ENCODE peak calls at places on chromosomes 13 and 19, in five cellular contexts. One of them, this sample, is unnamed.

GRCh38 chr13:104414771-104415170 is 1348.6 kb upstream of the SLC10A2 start:
- DNase-seq in SHP77: peak; percentile 36
- DNase-seq in activated CD4-positive, alpha-beta T cell treated with anti-CD3 and anti-CD28 coated beads, Interleukin-2, amount 50 U/mL, for 4 hours: no peak
- DNase-seq in NCI-H2171: no peak
- DNase-seq in GOT3: no peak
- DNase-seq in this sample: no peak

GRCh38 chr13:30572859-30573275 is 44.9 kb upstream of the USPL1 start:
- DNase-seq in SHP77: no peak
- DNase-seq in activated CD4-positive, alpha-beta T cell treated with anti-CD3 and anti-CD28 coated beads, Interleukin-2, amount 50 U/mL, for 4 hours: no peak
- DNase-seq in NCI-H2171: no peak
- DNase-seq in GOT3: no peak
- DNase-seq in this sample: no peak

GRCh38 chr19:17183858-17184271 is 31.3 kb upstream of the USE1 start:
- DNase-seq in SHP77: no peak
- DNase-seq in activated CD4-positive, alpha-beta T cell treated with anti-CD3 and anti-CD28 coated beads, Interleukin-2, amount 50 U/mL, for 4 hours: no peak
- DNase-seq in NCI-H2171: no peak
- DNase-seq in GOT3: no peak
- DNase-seq in this sample: no peak

GRCh38 chr19:50046649-50047503 is 21.1 kb downstream of the ZNF473 start:
- DNase-seq in SHP77: peak; percentile 18
- DNase-seq in activated CD4-positive, alpha-beta T cell treated with anti-CD3 and anti-CD28 coated beads, Interleukin-2, amount 50 U/mL, for 4 hours: peak; percentile 61
- DNase-seq in NCI-H2171: no peak
- DNase-seq in GOT3: no peak
- DNase-seq in this sample: no peak

GRCh38 chr19:2053601-2054389 is 2.8 kb upstream of the MKNK2 start:
- DNase-seq in SHP77: no peak
- DNase-seq in activated CD4-positive, alpha-beta T cell treated with anti-CD3 and anti-CD28 coated beads, Interleukin-2, amount 50 U/mL, for 4 hours: no peak
- DNase-seq in NCI-H2171: no peak
- DNase-seq in GOT3: no peak
- DNase-seq in this sample: no peak

GRCh38 chr13:60788156-60788829 is 391.3 kb downstream of the TDRD3 start:
- DNase-seq in SHP77: no peak
- DNase-seq in activated CD4-positive, alpha-beta T cell treated with anti-CD3 and anti-CD28 coated beads, Interleukin-2, amount 50 U/mL, for 4 hours: no peak
- DNase-seq in NCI-H2171: no peak
- DNase-seq in GOT3: no peak
- DNase-seq in this sample: peak; percentile 31

GRCh38 chr19:17840019-17840418 is 7.8 kb downstream of the JAK3 start:
- DNase-seq in SHP77: no peak
- DNase-seq in activated CD4-positive, alpha-beta T cell treated with anti-CD3 and anti-CD28 coated beads, Interleukin-2, amount 50 U/mL, for 4 hours: no peak
- DNase-seq in NCI-H2171: no peak
- DNase-seq in GOT3: no peak
- DNase-seq in this sample: no peak

GRCh38 chr19:47445937-47446402 is 25.7 kb downstream of the SLC8A2 start:
- DNase-seq in SHP77: peak; percentile 77
- DNase-seq in activated CD4-positive, alpha-beta T cell treated with anti-CD3 and anti-CD28 coated beads, Interleukin-2, amount 50 U/mL, for 4 hours: peak; percentile 81
- DNase-seq in NCI-H2171: peak; percentile 59
- DNase-seq in GOT3: no peak
- DNase-seq in this sample: no peak

GRCh38 chr13:31204592-31204991 is 4.8 kb downstream of the B3GLCT start:
- DNase-seq in SHP77: peak; percentile 14
- DNase-seq in activated CD4-positive, alpha-beta T cell treated with anti-CD3 and anti-CD28 coated beads, Interleukin-2, amount 50 U/mL, for 4 hours: no peak
- DNase-seq in NCI-H2171: no peak
- DNase-seq in GOT3: no peak
- DNase-seq in this sample: peak; percentile 5